ENCODE peak calls at places on chromosome 7, in five cellular contexts. I is mesenchymal stem cell, J is H1, R is trophoblast cell, G is H9. D is an unnamed sample.
A peak's percentile ranks its signal among the peaks of the same experiment; 100 is the strongest.

GRCh38 chr7:86925221-86925620 is 134.2 kb downstream of the ELAPOR2 start:
- DNase-seq in I (no peak), J (no peak), R (no peak), G (no peak), D (no peak)

GRCh38 chr7:136869006-136869961 is 832 bp downstream of the CHRM2 start:
- DNase-seq in I (peak; percentile 72), J (no peak), R (no peak), G (peak; percentile 57), D (peak; percentile 39)

GRCh38 chr7:123633553-123633952 is 22.1 kb upstream of the LMOD2 start:
- DNase-seq in I (peak; percentile 48), J (no peak), R (peak; percentile 96), G (no peak), D (no peak)

GRCh38 chr7:16318463-16318862 is 102.9 kb downstream of the CRPPA start:
- DNase-seq in I (no peak), J (no peak), R (no peak), G (no peak), D (no peak)

GRCh38 chr7:40793132-40793531 is 658.3 kb downstream of the SUGCT start:
- DNase-seq in I (no peak), J (no peak), R (no peak), G (no peak), D (no peak)

GRCh38 chr7:158097511-158098124 is 490.0 kb downstream of the PTPRN2 start:
- DNase-seq in I (no peak), J (no peak), R (no peak), G (no peak), D (no peak)

GRCh38 chr7:141220263-141220662 is 146.4 kb downstream of the TMEM178B start:
- DNase-seq in I (no peak), J (no peak), R (no peak), G (no peak), D (no peak)

GRCh38 chr7:45921699-45922519 is 837 bp upstream of the IGFBP3 start:
- DNase-seq in I (peak; percentile 84), J (peak; percentile 63), R (peak; percentile 73), G (peak; percentile 81), D (peak; percentile 84)

GRCh38 chr7:13856012-13856411 is 133.5 kb downstream of the ETV1 start:
- DNase-seq in I (no peak), J (no peak), R (no peak), G (no peak), D (no peak)

GRCh38 chr7:141558544-141559183 is 7.5 kb downstream of the AGK start:
- DNase-seq in I (peak; percentile 18), J (no peak), R (no peak), G (no peak), D (no peak)

GRCh38 chr7:32785365-32785764 is 106.2 kb downstream of the KBTBD2 start:
- DNase-seq in I (no peak), J (no peak), R (no peak), G (peak; percentile 33), D (no peak)

GRCh38 chr7:32217841-32218467 is 147.7 kb upstream of the PDE1C start:
- DNase-seq in I (no peak), J (no peak), R (no peak), G (no peak), D (no peak)

GRCh38 chr7:159143780-159144755 is 599 bp downstream of the VIPR2 start:
- DNase-seq in I (no peak), J (no peak), R (no peak), G (peak; percentile 47), D (peak; percentile 23)

GRCh38 chr7:157700237-157701005 is 363.6 kb downstream of the DNAJB6 start:
- DNase-seq in I (no peak), J (no peak), R (no peak), G (no peak), D (peak; percentile 24)

GRCh38 chr7:96407427-96407826 is 85.5 kb upstream of the SLC25A13 start:
- DNase-seq in I (peak; percentile 11), J (no peak), R (peak; percentile 29), G (no peak), D (no peak)

GRCh38 chr7:116859323-116859722 is 3.1 kb upstream of the CAPZA2 start:
- DNase-seq in I (peak; percentile 91), J (no peak), R (peak; percentile 82), G (no peak), D (no peak)

GRCh38 chr7:108375668-108376067 is 80.6 kb downstream of the NRCAM start:
- DNase-seq in I (no peak), J (no peak), R (no peak), G (no peak), D (no peak)

GRCh38 chr7:46759711-46760480 is 822.0 kb downstream of the TNS3 start:
- DNase-seq in I (peak; percentile 62), J (no peak), R (no peak), G (no peak), D (no peak)

GRCh38 chr7:76254781-76255180 is 47.7 kb upstream of the HSPB1 start:
- DNase-seq in I (no peak), J (no peak), R (no peak), G (no peak), D (no peak)

GRCh38 chr7:106871793-106872571 is 6.9 kb downstream of the PIK3CG start:
- DNase-seq in I (peak; percentile 34), J (no peak), R (peak; percentile 15), G (no peak), D (no peak)

GRCh38 chr7:73431041-73431835 is 2.3 kb upstream of the FZD9 start:
- DNase-seq in I (no peak), J (no peak), R (peak; percentile 13), G (no peak), D (no peak)

GRCh38 chr7:69399038-69399800 is 199.1 kb upstream of the AUTS2 start:
- DNase-seq in I (peak; percentile 66), J (peak; percentile 19), R (no peak), G (peak; percentile 51), D (no peak)

GRCh38 chr7:106774768-106775551 is 90.1 kb upstream of the PIK3CG start:
- DNase-seq in I (peak; percentile 93), J (no peak), R (peak; percentile 83), G (peak; percentile 38), D (no peak)

GRCh38 chr7:50710441-50711154 is 72.1 kb downstream of the GRB10 start:
- DNase-seq in I (no peak), J (no peak), R (no peak), G (no peak), D (no peak)

GRCh38 chr7:105320896-105321295 is 67.8 kb downstream of the SRPK2 start:
- DNase-seq in I (no peak), J (no peak), R (peak; percentile 82), G (no peak), D (no peak)

DNA sequence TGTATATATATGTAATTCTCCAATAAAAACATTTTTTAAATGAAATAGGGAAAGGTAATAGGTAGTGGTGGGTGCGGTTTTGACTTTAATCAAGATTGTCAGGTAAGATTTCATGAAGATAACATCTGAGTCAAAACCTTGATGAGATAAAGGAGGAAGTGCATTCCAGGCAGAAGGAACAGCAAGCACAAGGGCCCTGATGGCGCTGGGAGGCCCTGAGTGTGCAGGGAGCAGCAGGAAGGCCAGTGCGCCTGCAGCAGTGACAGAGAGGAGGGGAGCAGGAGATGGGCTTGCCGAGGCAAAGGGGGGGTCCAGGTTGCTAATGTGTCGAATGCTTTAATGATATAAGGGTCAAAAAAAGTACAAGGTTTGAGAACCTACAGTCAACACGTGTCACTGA is 69.8 kb downstream of the GNA12 start:
- DNase-seq in I (no peak), J (no peak), R (peak; percentile 82), G (no peak), D (no peak)
- H3K79me1 ChIP-seq in I (peaks cover 38% of the 10 kb centered on the region), J (peaks cover 9% of the 10 kb centered on the region), R (peaks cover 11% of the 10 kb centered on the region), G (peaks cover 7% of the 10 kb centered on the region), D (peaks cover 4% of the 10 kb centered on the region)

GRCh38 chr7:1124816-1125602 is 35.0 kb downstream of the ZFAND2A start:
- DNase-seq in I (no peak), J (no peak), R (no peak), G (no peak), D (no peak)
- H2BK12ac ChIP-seq in I (no peak overlapping the region), J (no peak overlapping the region), R (no peak overlapping the region), G (no peak overlapping the region), D (no peak overlapping the region)

DNA sequence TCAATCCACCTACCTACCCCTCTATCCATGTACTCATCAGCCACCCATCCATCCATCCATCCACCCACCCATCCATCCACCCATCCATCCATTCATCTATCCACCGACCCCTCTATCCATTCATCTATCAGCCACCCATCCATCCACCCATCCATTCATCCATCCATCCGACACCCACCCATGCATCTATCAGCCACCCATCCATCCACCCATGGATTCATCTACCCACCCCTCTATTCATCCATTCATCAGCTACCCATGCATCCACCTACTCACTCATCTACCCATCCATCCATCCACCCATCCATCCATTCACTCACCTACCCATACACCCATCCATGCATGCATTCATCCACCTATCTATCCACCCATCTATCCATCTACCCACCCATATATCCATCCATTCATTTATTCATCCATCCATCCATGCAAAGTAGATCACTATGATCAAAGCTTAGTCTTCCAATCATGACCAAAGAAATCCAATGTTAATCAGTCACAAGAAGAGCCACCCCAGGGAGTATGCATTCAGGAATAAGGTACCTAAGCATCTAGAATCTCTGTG is 27.7 kb upstream of the ZNF467 start:
- DNase-seq in I (no peak), J (no peak), R (no peak), G (no peak), D (no peak)
- H3K79me1 ChIP-seq in I (no peaks in the 10 kb centered on the region), J (no peaks in the 10 kb centered on the region), R (no peaks in the 10 kb centered on the region), G (no peaks in the 10 kb centered on the region), D (peaks cover 2% of the 10 kb centered on the region)

GRCh38 chr7:135291809-135292253 is 58.2 kb downstream of the STRA8 start:
- DNase-seq in I (no peak), J (no peak), R (peak; percentile 97), G (peak; percentile 8), D (no peak)
- H2BK12ac ChIP-seq in I (no peak overlapping the region), J (no peak overlapping the region), R (no peak overlapping the region), G (no peak overlapping the region), D (no peak overlapping the region)

DNA sequence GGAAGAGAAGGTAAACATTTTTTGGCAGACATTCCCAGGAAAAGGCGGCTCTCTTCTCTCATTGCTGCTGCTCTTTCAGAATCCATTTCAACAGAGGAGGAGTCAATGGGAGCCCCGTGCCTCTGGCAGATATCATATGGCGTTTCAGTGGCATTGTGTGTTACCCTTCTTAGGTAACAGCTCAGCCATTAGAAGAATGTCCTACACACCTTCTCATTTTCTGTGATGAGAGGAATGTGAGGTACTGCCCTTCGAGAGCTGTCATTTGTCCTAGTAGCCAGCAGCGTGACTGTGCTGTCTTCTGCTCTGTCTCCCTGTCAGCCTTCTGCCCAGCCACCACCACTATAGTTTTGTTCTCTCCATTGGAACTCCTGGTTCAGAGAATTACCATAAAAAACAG is 102.4 kb downstream of the EGFR start:
- DNase-seq in I (no peak), J (no peak), R (peak; percentile 78), G (no peak), D (no peak)
- H3K79me1 ChIP-seq in I (peaks cover 49% of the 10 kb centered on the region), J (no peaks in the 10 kb centered on the region), R (peaks cover 3% of the 10 kb centered on the region), G (no peaks in the 10 kb centered on the region), D (no peaks in the 10 kb centered on the region)

GRCh38 chr7:11330717-11331116 is 357.0 kb downstream of the PHF14 start:
- DNase-seq in I (no peak), J (no peak), R (no peak), G (no peak), D (no peak)

GRCh38 chr7:11330208-11330607 is 356.5 kb downstream of the PHF14 start:
- DNase-seq in I (no peak), J (no peak), R (no peak), G (no peak), D (no peak)

GRCh38 chr7:11328309-11328708 is 354.6 kb downstream of the PHF14 start:
- DNase-seq in I (peak; percentile 76), J (no peak), R (peak; percentile 29), G (no peak), D (no peak)

GRCh38 chr7:11331128-11332102 is 357.7 kb downstream of the PHF14 start:
- DNase-seq in I (peak; percentile 36), J (no peak), R (peak; percentile 27), G (no peak), D (no peak)

GRCh38 chr7:11329626-11330025 is 356.0 kb downstream of the PHF14 start:
- DNase-seq in I (no peak), J (no peak), R (no peak), G (no peak), D (no peak)
- H2BK12ac ChIP-seq in I (no peak overlapping the region), J (no peak overlapping the region), R (no peak overlapping the region), G (no peak overlapping the region), D (no peak overlapping the region)

D was measured in neuronal stem cell.